ENCODE peak calls at places on chromosome 20, in five cellular contexts. One of them, this sample, is unnamed.

GRCh38 chr20:7667194-7667593 is 273.1 kb downstream of the HAO1 start:
- DNase-seq in epithelial cell of esophagus: peak
- DNase-seq in bronchial epithelial cell: peak
- DNase-seq in mesothelial cell of epicardium: no peak
- DNase-seq in tibial nerve: no peak
- DNase-seq in this sample: no peak

GRCh38 chr20:31693987-31694661 is 28.5 kb downstream of the BCL2L1 start:
- DNase-seq in tibial nerve: no peak
- DNase-seq in epithelial cell of esophagus: no peak
- DNase-seq in bronchial epithelial cell: no peak
- DNase-seq in mesothelial cell of epicardium: no peak
- DNase-seq in this sample: no peak

GRCh38 chr20:23302386-23302785 is 48.2 kb upstream of the NXT1 start:
- DNase-seq in tibial nerve: no peak
- DNase-seq in bronchial epithelial cell: no peak
- DNase-seq in mesothelial cell of epicardium: no peak
- DNase-seq in epithelial cell of esophagus: no peak
- DNase-seq in this sample: no peak

GRCh38 chr20:36491901-36492617 is 49.3 kb upstream of the MYL9 start:
- DNase-seq in mesothelial cell of epicardium: no peak
- DNase-seq in tibial nerve: no peak
- DNase-seq in bronchial epithelial cell: peak
- DNase-seq in epithelial cell of esophagus: peak
- DNase-seq in this sample: no peak

GRCh38 chr20:32589256-32589655 is 4.1 kb upstream of the NOL4L start:
- DNase-seq in tibial nerve: no peak
- DNase-seq in epithelial cell of esophagus: peak
- DNase-seq in bronchial epithelial cell: peak
- DNase-seq in mesothelial cell of epicardium: no peak
- DNase-seq in this sample: no peak

GRCh38 chr20:12936524-12936923 is 72.2 kb upstream of the SPTLC3 start:
- DNase-seq in tibial nerve: no peak
- DNase-seq in mesothelial cell of epicardium: no peak
- DNase-seq in bronchial epithelial cell: peak
- DNase-seq in epithelial cell of esophagus: peak
- DNase-seq in this sample: no peak

GRCh38 chr20:44904377-44904776 is 5.5 kb upstream of the PABPC1L start:
- DNase-seq in tibial nerve: no peak
- DNase-seq in epithelial cell of esophagus: no peak
- DNase-seq in mesothelial cell of epicardium: no peak
- DNase-seq in bronchial epithelial cell: no peak
- DNase-seq in this sample: no peak

GRCh38 chr20:24378651-24379050 is 90.8 kb upstream of the SYNDIG1 start:
- DNase-seq in epithelial cell of esophagus: no peak
- DNase-seq in tibial nerve: no peak
- DNase-seq in bronchial epithelial cell: no peak
- DNase-seq in mesothelial cell of epicardium: no peak
- DNase-seq in this sample: no peak

GRCh38 chr20:44576297-44576696 is 6.1 kb upstream of the PKIG start:
- DNase-seq in mesothelial cell of epicardium: no peak
- DNase-seq in bronchial epithelial cell: peak
- DNase-seq in epithelial cell of esophagus: peak
- DNase-seq in tibial nerve: no peak
- DNase-seq in this sample: peak

GRCh38 chr20:63080811-63081210 is 74.0 kb upstream of the BHLHE23 start:
- DNase-seq in mesothelial cell of epicardium: no peak
- DNase-seq in tibial nerve: no peak
- DNase-seq in epithelial cell of esophagus: no peak
- DNase-seq in bronchial epithelial cell: no peak
- DNase-seq in this sample: no peak

GRCh38 chr20:40080059-40080652 is 608.9 kb downstream of the MAFB start:
- DNase-seq in epithelial cell of esophagus: no peak
- DNase-seq in mesothelial cell of epicardium: no peak
- DNase-seq in bronchial epithelial cell: no peak
- DNase-seq in tibial nerve: no peak
- DNase-seq in this sample: no peak

GRCh38 chr20:47535994-47536393 is 34.3 kb downstream of the NCOA3 start:
- DNase-seq in epithelial cell of esophagus: no peak
- DNase-seq in mesothelial cell of epicardium: no peak
- DNase-seq in tibial nerve: no peak
- DNase-seq in bronchial epithelial cell: no peak
- DNase-seq in this sample: no peak

GRCh38 chr20:62805365-62805710 is 703 bp downstream of the OGFR start:
- DNase-seq in mesothelial cell of epicardium: no peak
- DNase-seq in tibial nerve: no peak
- DNase-seq in bronchial epithelial cell: no peak
- DNase-seq in epithelial cell of esophagus: no peak
- DNase-seq in this sample: no peak

GRCh38 chr20:19552144-19552895 is 205.7 kb upstream of the RIN2 start:
- DNase-seq in tibial nerve: no peak
- DNase-seq in mesothelial cell of epicardium: peak
- DNase-seq in bronchial epithelial cell: peak
- DNase-seq in epithelial cell of esophagus: peak
- DNase-seq in this sample: no peak

GRCh38 chr20:3812259-3812681 is 8.1 kb upstream of the AP5S1 start:
- DNase-seq in bronchial epithelial cell: peak
- DNase-seq in mesothelial cell of epicardium: no peak
- DNase-seq in epithelial cell of esophagus: no peak
- DNase-seq in tibial nerve: no peak
- DNase-seq in this sample: no peak

GRCh38 chr20:9514461-9515210 is at the start of gene LAMP5:
- DNase-seq in bronchial epithelial cell: peak
- DNase-seq in epithelial cell of esophagus: peak
- DNase-seq in mesothelial cell of epicardium: peak
- DNase-seq in tibial nerve: no peak
- DNase-seq in this sample: no peak

GRCh38 chr20:51972031-51972430 is 169.7 kb upstream of the SALL4 start:
- DNase-seq in epithelial cell of esophagus: no peak
- DNase-seq in tibial nerve: no peak
- DNase-seq in bronchial epithelial cell: no peak
- DNase-seq in mesothelial cell of epicardium: no peak
- DNase-seq in this sample: no peak

GRCh38 chr20:7094438-7094997 is 327.0 kb downstream of the BMP2 start:
- DNase-seq in bronchial epithelial cell: peak
- DNase-seq in tibial nerve: no peak
- DNase-seq in mesothelial cell of epicardium: no peak
- DNase-seq in epithelial cell of esophagus: peak
- DNase-seq in this sample: no peak

GRCh38 chr20:44582321-44583025 is at the start of gene PKIG:
- DNase-seq in tibial nerve: no peak
- DNase-seq in bronchial epithelial cell: peak
- DNase-seq in epithelial cell of esophagus: peak
- DNase-seq in mesothelial cell of epicardium: no peak
- DNase-seq in this sample: peak

GRCh38 chr20:63940472-63941266 is 15.5 kb downstream of the UCKL1 start:
- DNase-seq in tibial nerve: no peak
- DNase-seq in epithelial cell of esophagus: no peak
- DNase-seq in mesothelial cell of epicardium: no peak
- DNase-seq in bronchial epithelial cell: no peak
- DNase-seq in this sample: peak

GRCh38 chr20:14632906-14633305 is 295.5 kb upstream of the FLRT3 start:
- DNase-seq in epithelial cell of esophagus: no peak
- DNase-seq in tibial nerve: no peak
- DNase-seq in bronchial epithelial cell: no peak
- DNase-seq in mesothelial cell of epicardium: no peak
- DNase-seq in this sample: no peak

GRCh38 chr20:50913976-50914375 is 17.3 kb downstream of the ADNP start:
- DNase-seq in bronchial epithelial cell: peak
- DNase-seq in mesothelial cell of epicardium: no peak
- DNase-seq in tibial nerve: no peak
- DNase-seq in epithelial cell of esophagus: peak
- DNase-seq in this sample: no peak

GRCh38 chr20:62160876-62161275 is 17.3 kb downstream of the SS18L1 start:
- DNase-seq in mesothelial cell of epicardium: no peak
- DNase-seq in epithelial cell of esophagus: no peak
- DNase-seq in tibial nerve: no peak
- DNase-seq in bronchial epithelial cell: no peak
- DNase-seq in this sample: peak

GRCh38 chr20:17594443-17594842 is 24.6 kb downstream of the DSTN start:
- DNase-seq in bronchial epithelial cell: peak
- DNase-seq in mesothelial cell of epicardium: no peak
- DNase-seq in epithelial cell of esophagus: peak
- DNase-seq in tibial nerve: no peak
- DNase-seq in this sample: no peak

GRCh38 chr20:17590245-17590644 is 20.4 kb downstream of the DSTN start:
- DNase-seq in mesothelial cell of epicardium: no peak
- DNase-seq in tibial nerve: no peak
- DNase-seq in epithelial cell of esophagus: no peak
- DNase-seq in bronchial epithelial cell: no peak
- DNase-seq in this sample: no peak

GRCh38 chr20:17593902-17594301 is 24.0 kb downstream of the DSTN start:
- DNase-seq in mesothelial cell of epicardium: no peak
- DNase-seq in tibial nerve: no peak
- DNase-seq in bronchial epithelial cell: no peak
- DNase-seq in epithelial cell of esophagus: no peak
- DNase-seq in this sample: no peak

GRCh38 chr20:17598013-17598550 is 28.2 kb downstream of the DSTN start:
- DNase-seq in tibial nerve: no peak
- DNase-seq in bronchial epithelial cell: no peak
- DNase-seq in epithelial cell of esophagus: no peak
- DNase-seq in mesothelial cell of epicardium: no peak
- DNase-seq in this sample: no peak

DNA sequence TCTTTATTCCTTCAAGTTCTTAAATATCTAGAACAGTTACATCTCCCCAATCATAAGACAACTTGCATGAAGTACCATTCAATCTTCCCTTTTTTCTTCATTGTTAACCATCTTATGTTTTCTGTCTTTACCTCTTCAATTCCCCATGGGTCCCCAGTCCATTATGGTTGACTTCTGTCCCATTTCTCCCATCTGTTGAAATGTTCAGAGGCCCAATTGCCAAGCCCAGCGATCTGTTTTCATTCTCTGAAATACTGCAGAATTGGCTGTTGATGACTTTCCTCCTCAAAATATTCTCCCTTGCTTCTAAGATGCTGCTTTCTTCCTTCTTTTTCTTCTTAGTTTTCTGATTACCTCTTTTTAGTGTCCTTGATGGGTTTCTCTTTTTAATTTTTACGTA is 26.0 kb downstream of the DSTN start:
- DNase-seq in epithelial cell of esophagus: no peak
- DNase-seq in mesothelial cell of epicardium: no peak
- DNase-seq in bronchial epithelial cell: no peak
- DNase-seq in tibial nerve: no peak
- DNase-seq in this sample: no peak
- TF ChIP-seq CTCF in epithelial cell of esophagus: no peak
- TF ChIP-seq CTCF in mesothelial cell of epicardium: no peak
- TF ChIP-seq CTCF in bronchial epithelial cell: no peak
- TF ChIP-seq CTCF in tibial nerve: no peak
- TF ChIP-seq CTCF in this sample: no peak

GRCh38 chr20:37899105-37900045 is 3.6 kb upstream of the VSTM2L start:
- DNase-seq in tibial nerve: no peak
- DNase-seq in epithelial cell of esophagus: peak
- DNase-seq in mesothelial cell of epicardium: no peak
- DNase-seq in bronchial epithelial cell: peak
- DNase-seq in this sample: no peak
- TF ChIP-seq CTCF in tibial nerve: no peak
- TF ChIP-seq CTCF in epithelial cell of esophagus: no peak
- TF ChIP-seq CTCF in mesothelial cell of epicardium: no peak
- TF ChIP-seq CTCF in bronchial epithelial cell: no peak
- TF ChIP-seq CTCF in this sample: no peak

GRCh38 chr20:46089338-46090094 is at the start of gene NCOA5:
- DNase-seq in mesothelial cell of epicardium: peak
- DNase-seq in epithelial cell of esophagus: peak
- DNase-seq in tibial nerve: peak
- DNase-seq in bronchial epithelial cell: peak
- DNase-seq in this sample: peak
- TF ChIP-seq CTCF in mesothelial cell of epicardium: no peak
- TF ChIP-seq CTCF in epithelial cell of esophagus: no peak
- TF ChIP-seq CTCF in tibial nerve: peak
- TF ChIP-seq CTCF in bronchial epithelial cell: peak
- TF ChIP-seq CTCF in this sample: peak

GRCh38 chr20:5133998-5134397 is 7.2 kb downstream of the CDS2 start:
- DNase-seq in tibial nerve: no peak
- DNase-seq in epithelial cell of esophagus: no peak
- DNase-seq in bronchial epithelial cell: no peak
- DNase-seq in mesothelial cell of epicardium: no peak
- DNase-seq in this sample: no peak

GRCh38 chr20:5128886-5129285 is 2.1 kb downstream of the CDS2 start:
- DNase-seq in tibial nerve: no peak
- DNase-seq in mesothelial cell of epicardium: no peak
- DNase-seq in epithelial cell of esophagus: no peak
- DNase-seq in bronchial epithelial cell: no peak
- DNase-seq in this sample: no peak

GRCh38 chr20:5127859-5128409 is 1.1 kb downstream of the CDS2 start:
- DNase-seq in tibial nerve: no peak
- DNase-seq in mesothelial cell of epicardium: no peak
- DNase-seq in bronchial epithelial cell: no peak
- DNase-seq in epithelial cell of esophagus: no peak
- DNase-seq in this sample: no peak

GRCh38 chr20:5135363-5136012 is 8.7 kb downstream of the CDS2 start:
- DNase-seq in mesothelial cell of epicardium: no peak
- DNase-seq in tibial nerve: no peak
- DNase-seq in epithelial cell of esophagus: no peak
- DNase-seq in bronchial epithelial cell: no peak
- DNase-seq in this sample: no peak

DNA sequence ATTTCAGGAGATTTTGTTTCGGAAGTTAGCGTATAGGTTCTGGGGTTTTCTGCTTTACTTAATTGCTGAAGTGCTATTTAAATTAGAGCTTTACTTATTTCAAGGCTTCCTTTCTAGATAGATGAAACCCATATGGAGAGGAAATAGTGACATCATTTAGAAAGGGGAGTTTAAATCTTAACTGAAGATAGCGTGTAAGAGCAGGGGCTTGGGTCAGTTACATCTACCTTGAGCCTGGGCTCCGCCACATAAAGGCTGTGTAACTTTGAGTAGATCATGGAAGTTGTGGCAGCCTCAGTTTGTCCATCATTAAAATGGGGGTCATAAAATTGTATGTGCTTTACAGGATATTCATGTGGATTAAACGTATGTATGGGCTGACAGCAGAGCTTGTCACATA is 4.7 kb downstream of the CDS2 start:
- DNase-seq in bronchial epithelial cell: no peak
- DNase-seq in mesothelial cell of epicardium: no peak
- DNase-seq in epithelial cell of esophagus: no peak
- DNase-seq in tibial nerve: no peak
- DNase-seq in this sample: no peak
- TF ChIP-seq CTCF in bronchial epithelial cell: no peak
- TF ChIP-seq CTCF in mesothelial cell of epicardium: no peak
- TF ChIP-seq CTCF in epithelial cell of esophagus: no peak
- TF ChIP-seq CTCF in tibial nerve: no peak
- TF ChIP-seq CTCF in this sample: no peak

GRCh38 chr20:49572857-49573256 is 4.9 kb upstream of the PTGIS start:
- DNase-seq in mesothelial cell of epicardium: no peak
- DNase-seq in epithelial cell of esophagus: no peak
- DNase-seq in tibial nerve: no peak
- DNase-seq in bronchial epithelial cell: no peak
- DNase-seq in this sample: no peak
- TF ChIP-seq CTCF in mesothelial cell of epicardium: no peak
- TF ChIP-seq CTCF in epithelial cell of esophagus: no peak
- TF ChIP-seq CTCF in tibial nerve: no peak
- TF ChIP-seq CTCF in bronchial epithelial cell: no peak
- TF ChIP-seq CTCF in this sample: no peak

DNA sequence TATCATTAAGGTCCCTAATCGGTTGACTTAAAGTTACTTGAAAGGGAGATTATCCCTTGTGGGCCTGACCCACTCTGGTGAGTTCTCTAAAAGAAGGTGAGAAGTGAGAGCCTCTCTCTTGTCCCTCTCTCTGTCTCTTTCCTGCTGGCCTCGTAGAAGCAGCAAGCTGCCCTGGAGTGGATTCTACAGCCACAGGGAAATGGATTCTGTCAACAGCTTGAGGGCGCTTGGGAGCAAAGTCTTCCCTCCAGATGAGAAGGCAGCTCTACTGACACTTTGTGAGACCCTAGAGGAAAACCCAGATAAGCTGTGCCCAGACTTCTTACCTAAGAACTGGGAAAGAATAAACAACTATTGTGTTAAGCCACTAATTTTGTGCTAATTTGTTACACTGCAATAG is 40.0 kb downstream of the ANKRD60 start:
- DNase-seq in mesothelial cell of epicardium: no peak
- DNase-seq in bronchial epithelial cell: no peak
- DNase-seq in tibial nerve: no peak
- DNase-seq in epithelial cell of esophagus: no peak
- DNase-seq in this sample: no peak
- TF ChIP-seq CTCF in mesothelial cell of epicardium: no peak
- TF ChIP-seq CTCF in bronchial epithelial cell: no peak
- TF ChIP-seq CTCF in tibial nerve: no peak
- TF ChIP-seq CTCF in epithelial cell of esophagus: no peak
- TF ChIP-seq CTCF in this sample: no peak

This sample was measured in heart left ventricle.